ENCODE peak calls at places on chromosome 21, in ten cellular contexts. N is NCI-H1436 treated with DMSO at 0.1 percent for 48 hours, K is omental fat pad, L is AG09319, C is posterior vena cava, I is amygdala, P is SJSA1, E is heart right ventricle, V is ELR, Z is neural crest cell. B is an unnamed sample.

GRCh38 chr21:45256021-45256911 is 31.4 kb downstream of the POFUT2 start:
- DNase-seq in N (no peak), K (no peak), L (no peak), C (no peak), I (no peak), P (no peak), E (no peak), V (no peak), Z (no peak), B (no peak)

GRCh38 chr21:19969156-19969555 is 1029.1 kb upstream of the NCAM2 start:
- DNase-seq in N (no peak), K (no peak), L (no peak), C (no peak), I (no peak), P (no peak), E (no peak), V (no peak), Z (no peak), B (no peak)

GRCh38 chr21:25298512-25299491 is 308.5 kb downstream of the MRPL39 start:
- DNase-seq in N (no peak), K (no peak), L (no peak), C (no peak), I (no peak), P (no peak), E (no peak), V (no peak), Z (no peak), B (no peak)

GRCh38 chr21:42567861-42568260 is 54.2 kb downstream of the SLC37A1 start:
- DNase-seq in N (no peak), K (no peak), L (no peak), C (peak), I (no peak), P (no peak), E (no peak), V (no peak), Z (no peak), B (no peak)

GRCh38 chr21:46483300-46484295 is 24.9 kb downstream of the DIP2A start:
- DNase-seq in N (no peak), K (no peak), L (no peak), C (no peak), I (no peak), P (no peak), E (peak), V (no peak), Z (no peak), B (peak)

GRCh38 chr21:34166468-34166867 is 93.1 kb downstream of the MRPS6 start:
- DNase-seq in N (no peak), K (no peak), L (no peak), C (no peak), I (no peak), P (no peak), E (no peak), V (no peak), Z (no peak), B (peak)

GRCh38 chr21:46455575-46456385 is 2.9 kb upstream of the DIP2A start:
- DNase-seq in N (no peak), K (no peak), L (no peak), C (peak), I (peak), P (peak), E (no peak), V (peak), Z (no peak), B (no peak)

GRCh38 chr21:36626791-36627190 is 72.1 kb upstream of the SIM2 start:
- DNase-seq in N (no peak), K (no peak), L (no peak), C (no peak), I (no peak), P (no peak), E (no peak), V (peak), Z (no peak), B (no peak)

GRCh38 chr21:27036736-27037301 is 69.9 kb upstream of the ADAMTS5 start:
- DNase-seq in N (no peak), K (no peak), L (no peak), C (no peak), I (no peak), P (no peak), E (no peak), V (no peak), Z (no peak), B (no peak)

GRCh38 chr21:35378881-35379280 is 329.8 kb upstream of the RUNX1 start:
- DNase-seq in N (no peak), K (no peak), L (no peak), C (no peak), I (no peak), P (no peak), E (no peak), V (no peak), Z (no peak), B (no peak)

GRCh38 chr21:38495242-38495641 is 3.0 kb downstream of the ERG start:
- DNase-seq in N (no peak), K (no peak), L (no peak), C (no peak), I (no peak), P (no peak), E (no peak), V (no peak), Z (no peak), B (no peak)

GRCh38 chr21:45820171-45821091 is 161.1 kb upstream of the COL6A1 start:
- DNase-seq in N (no peak), K (peak), L (peak), C (peak), I (peak), P (peak), E (peak), V (peak), Z (peak), B (peak)

GRCh38 chr21:39951183-39952101 is 84.2 kb downstream of the PCP4 start:
- DNase-seq in N (no peak), K (no peak), L (no peak), C (no peak), I (no peak), P (no peak), E (no peak), V (no peak), Z (no peak), B (no peak)

GRCh38 chr21:14275806-14276205 is 59.8 kb downstream of the RBM11 start:
- DNase-seq in N (no peak), K (no peak), L (no peak), C (no peak), I (no peak), P (no peak), E (no peak), V (no peak), Z (no peak), B (no peak)

GRCh38 chr21:26819944-26820343 is 25.3 kb downstream of the ADAMTS1 start:
- DNase-seq in N (no peak), K (no peak), L (no peak), C (no peak), I (no peak), P (peak), E (no peak), V (no peak), Z (no peak), B (no peak)

GRCh38 chr21:16633851-16634521 is 878.9 kb upstream of the CXADR start:
- DNase-seq in N (no peak), K (no peak), L (peak), C (no peak), I (no peak), P (no peak), E (no peak), V (no peak), Z (no peak), B (no peak)

GRCh38 chr21:39137248-39138186 is 45.7 kb downstream of the PSMG1 start:
- DNase-seq in N (no peak), K (no peak), L (no peak), C (no peak), I (no peak), P (peak), E (no peak), V (peak), Z (no peak), B (peak)

GRCh38 chr21:33949516-33950424 is 34.2 kb upstream of the ATP5PO start:
- DNase-seq in N (no peak), K (no peak), L (no peak), C (no peak), I (no peak), P (no peak), E (no peak), V (no peak), Z (no peak), B (peak)

GRCh38 chr21:32779983-32780382 is 8.4 kb upstream of the PAXBP1 start:
- DNase-seq in N (no peak), K (no peak), L (no peak), C (no peak), I (no peak), P (no peak), E (no peak), V (no peak), Z (no peak), B (no peak)

GRCh38 chr21:45871616-45872236 is 109.8 kb upstream of the COL6A1 start:
- DNase-seq in N (no peak), K (no peak), L (no peak), C (peak), I (no peak), P (no peak), E (no peak), V (no peak), Z (no peak), B (no peak)

GRCh38 chr21:26207021-26207420 is 36.5 kb upstream of the APP start:
- DNase-seq in N (no peak), K (no peak), L (no peak), C (no peak), I (no peak), P (no peak), E (no peak), V (no peak), Z (no peak), B (no peak)

GRCh38 chr21:46543306-46543705 is 61.6 kb downstream of the S100B start:
- DNase-seq in N (no peak), K (no peak), L (no peak), C (no peak), I (no peak), P (no peak), E (no peak), V (no peak), Z (no peak), B (no peak)

GRCh38 chr21:34844924-34845238 is 176.1 kb downstream of the CLIC6 start:
- DNase-seq in N (no peak), K (no peak), L (no peak), C (no peak), I (no peak), P (no peak), E (no peak), V (no peak), Z (no peak), B (no peak)

GRCh38 chr21:43903451-43904091 is 38.5 kb downstream of the AGPAT3 start:
- DNase-seq in N (no peak), K (no peak), L (no peak), C (peak), I (no peak), P (no peak), E (peak), V (no peak), Z (peak), B (no peak)

GRCh38 chr21:26379561-26379960 is 193.5 kb downstream of the CYYR1 start:
- DNase-seq in N (no peak), K (no peak), L (no peak), C (no peak), I (no peak), P (no peak), E (no peak), V (no peak), Z (no peak), B (no peak)